ENCODE peak calls at places on chromosomes 6 and 20, in seven cellular contexts. G is cardiac muscle cell, S is right atrium auricular region, M is mesenchymal stem cell, K is hepatocyte, Z is heart right ventricle, N is heart left ventricle. O is an unnamed sample.

GRCh38 chr6:5126214-5126613 is 41.1 kb downstream of the PPP1R3G start:
- DNase-seq in S (no peak), K (no peak), N (no peak), G (peak; percentile 82), M (peak; percentile 47), Z (no peak), O (no peak)

GRCh38 chr6:47028835-47029360 is 13.2 kb downstream of the ADGRF1 start:
- DNase-seq in N (no peak), K (no peak), S (no peak), Z (no peak), G (no peak), M (no peak), O (no peak)

GRCh38 chr20:49157146-49157545 is 31.0 kb downstream of the STAU1 start:
- DNase-seq in N (no peak), Z (no peak), K (no peak), G (no peak), S (no peak), M (no peak), O (no peak)

GRCh38 chr6:46923476-46923875 is 1.7 kb upstream of the ADGRF5 start:
- DNase-seq in K (no peak), G (no peak), S (no peak), M (no peak), N (no peak), Z (no peak), O (no peak)

GRCh38 chr20:35312348-35312747 is 20.1 kb upstream of the FAM83C start:
- DNase-seq in K (no peak), Z (no peak), S (no peak), M (peak; percentile 87), G (peak; percentile 78), N (no peak), O (peak; percentile 70)

GRCh38 chr6:57257911-57258541 is 35.9 kb upstream of the RAB23 start:
- DNase-seq in Z (no peak), M (peak; percentile 69), K (no peak), S (no peak), N (no peak), G (peak; percentile 70), O (no peak)

GRCh38 chr6:88662163-88662580 is 301.2 kb downstream of the RNGTT start:
- DNase-seq in G (no peak), M (no peak), K (peak; percentile 36), N (no peak), S (no peak), Z (no peak), O (no peak)

GRCh38 chr20:51767018-51767866 is 948 bp downstream of the ATP9A start:
- DNase-seq in N (peak; percentile 53), K (peak; percentile 95), M (peak; percentile 74), G (peak; percentile 35), S (peak; percentile 61), Z (peak; percentile 70), O (no peak)

DNA sequence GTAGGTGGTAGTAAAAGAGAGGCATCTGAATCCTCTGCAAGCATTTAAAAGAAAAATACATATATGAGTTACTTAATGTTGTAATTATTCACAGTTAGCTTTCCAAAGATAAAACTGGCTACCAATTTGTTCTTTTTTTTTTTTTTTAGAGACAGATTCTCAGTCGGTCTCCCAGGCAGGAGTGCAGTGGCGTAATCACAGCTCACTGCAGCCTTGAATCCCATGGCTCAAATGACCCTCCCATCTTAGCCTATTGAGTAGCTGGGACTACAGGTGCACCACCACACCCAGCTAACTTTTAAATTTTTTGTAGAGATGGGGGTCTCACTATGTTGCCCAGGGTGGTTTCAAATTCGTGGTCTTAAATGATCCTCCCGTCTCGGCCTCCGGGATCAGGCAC is 36.5 kb downstream of the SGK1 start:
- DNase-seq in S (no peak), G (no peak), M (no peak), Z (no peak), N (no peak), K (no peak), O (no peak)
- H3K27ac ChIP-seq in S (no peak overlapping the region), G (no peak overlapping the region), M (no peak overlapping the region), Z (no peak overlapping the region), N (no peak overlapping the region), K (no peak overlapping the region), O (no peak overlapping the region)

GRCh38 chr20:53896647-53897046 is 173.7 kb downstream of the BCAS1 start:
- DNase-seq in N (no peak), M (no peak), Z (no peak), S (no peak), G (no peak), K (no peak), O (no peak)
- H3K4me1 ChIP-seq in N (peaks cover 30% of the 10 kb centered on the region), M (peaks cover 12% of the 10 kb centered on the region), Z (peaks cover 43% of the 10 kb centered on the region), S (no peaks in the 10 kb centered on the region), G (peaks cover 18% of the 10 kb centered on the region), K (peaks cover 6% of the 10 kb centered on the region), O (peaks cover 47% of the 10 kb centered on the region)

GRCh38 chr6:41547799-41548097 is 1.6 kb downstream of the FOXP4 start:
- DNase-seq in M (no peak), G (no peak), Z (no peak), S (no peak), N (no peak), K (peak; percentile 31), O (no peak)
- H3K27ac ChIP-seq in M (no peak overlapping the region), G (no peak overlapping the region), Z (no peak overlapping the region), S (peak overlapping the region; percentile 89), N (peak overlapping the region; percentile 88), K (peak overlapping the region; percentile 87), O (no peak overlapping the region)

GRCh38 chr20:1891263-1892121 is 3.7 kb upstream of the SIRPA start:
- DNase-seq in N (no peak), M (no peak), G (no peak), S (no peak), Z (no peak), K (no peak), O (peak; percentile 10)
- H3K4me1 ChIP-seq in N (peaks cover 27% of the 10 kb centered on the region), M (peaks cover 24% of the 10 kb centered on the region), G (peaks cover 11% of the 10 kb centered on the region), S (no peaks in the 10 kb centered on the region), Z (peaks cover 32% of the 10 kb centered on the region), K (peaks cover 8% of the 10 kb centered on the region), O (no peaks in the 10 kb centered on the region)

DNA sequence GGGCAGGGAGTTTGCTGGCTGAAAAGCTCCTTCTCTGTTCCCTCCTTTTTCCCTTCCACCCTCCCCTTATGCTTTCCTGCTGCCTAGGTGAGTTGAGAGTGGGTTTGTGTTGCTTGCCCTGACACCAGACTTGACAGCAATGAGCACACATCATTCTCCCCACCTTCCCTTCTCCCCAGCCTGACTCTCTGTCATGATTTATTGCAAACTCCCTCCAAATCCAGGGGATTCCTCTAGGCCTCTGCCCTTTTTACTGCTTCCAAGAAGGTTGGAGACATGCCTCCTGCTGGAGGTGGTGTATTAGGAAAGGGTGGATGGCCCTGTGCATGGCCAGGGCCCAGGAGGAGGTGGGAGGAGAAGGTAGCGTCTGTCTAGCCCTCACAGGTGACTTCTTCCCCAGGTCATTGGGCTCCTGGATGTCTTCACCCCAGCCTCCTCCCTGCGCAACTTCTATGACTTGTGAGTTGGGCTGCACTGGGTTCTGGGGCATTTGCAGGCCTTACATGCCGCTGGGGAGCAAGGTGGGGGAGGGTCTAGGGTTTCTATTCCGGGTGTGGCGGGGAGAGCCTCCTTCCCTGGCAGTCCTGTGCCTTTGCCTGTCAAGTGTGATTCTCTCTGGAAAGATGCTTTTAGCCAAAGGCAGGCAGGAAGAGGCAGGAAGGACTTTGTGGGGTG is 2.0 kb downstream of the MAPK13 start:
- DNase-seq in N (no peak), G (no peak), Z (no peak), K (no peak), S (no peak), M (no peak), O (no peak)
- H3K27ac ChIP-seq in N (no peak overlapping the region), G (no peak overlapping the region), Z (no peak overlapping the region), K (peak overlapping the region; percentile 100), S (no peak overlapping the region), M (no peak overlapping the region), O (peak overlapping the region; percentile 46)

GRCh38 chr6:1068905-1069304 is 243.0 kb upstream of the FOXQ1 start:
- DNase-seq in M (no peak), K (no peak), N (no peak), S (no peak), Z (no peak), G (no peak), O (no peak)

GRCh38 chr6:1068068-1068467 is 243.8 kb upstream of the FOXQ1 start:
- DNase-seq in K (peak; percentile 36), S (no peak), G (no peak), N (no peak), Z (no peak), M (no peak), O (no peak)

GRCh38 chr6:1066449-1066848 is 245.4 kb upstream of the FOXQ1 start:
- DNase-seq in K (no peak), S (no peak), N (no peak), G (no peak), M (no peak), Z (no peak), O (no peak)

GRCh38 chr6:1065986-1066385 is 245.9 kb upstream of the FOXQ1 start:
- DNase-seq in G (no peak), K (no peak), S (no peak), M (no peak), Z (no peak), N (no peak), O (no peak)

DNA sequence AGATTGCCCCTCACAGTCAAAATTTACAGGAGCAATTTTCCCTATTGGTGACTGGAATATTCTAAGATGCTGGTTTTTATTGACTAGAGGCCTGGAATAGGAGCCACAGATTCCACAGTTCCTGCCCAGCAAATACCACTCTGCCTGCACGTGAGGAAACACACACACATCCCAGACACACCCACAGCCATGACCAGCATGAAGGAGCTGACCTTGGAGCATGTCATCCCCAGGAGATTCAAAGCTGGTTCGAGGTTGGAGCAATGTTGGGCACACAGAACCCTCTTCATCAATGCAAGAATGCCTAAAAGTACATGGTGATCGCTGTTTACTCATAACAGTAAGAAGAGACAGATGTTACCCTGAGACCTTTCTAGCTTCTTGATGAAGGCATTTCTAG is 244.6 kb upstream of the FOXQ1 start:
- DNase-seq in M (no peak), N (no peak), K (no peak), G (no peak), S (no peak), Z (no peak), O (no peak)
- H3K4me1 ChIP-seq in M (no peaks in the 10 kb centered on the region), N (peaks cover 10% of the 10 kb centered on the region), K (peaks cover 17% of the 10 kb centered on the region), G (peaks cover 21% of the 10 kb centered on the region), S (no peaks in the 10 kb centered on the region), Z (peaks cover 5% of the 10 kb centered on the region), O (no peaks in the 10 kb centered on the region)

GRCh38 chr20:19977373-19977770 is 39.8 kb upstream of the NAA20 start:
- DNase-seq in K (no peak), M (no peak), Z (no peak), G (no peak), N (no peak), S (no peak), O (peak; percentile 51)

GRCh38 chr20:19975901-19976300 is 41.3 kb upstream of the NAA20 start:
- DNase-seq in G (peak; percentile 30), M (no peak), K (no peak), Z (no peak), N (no peak), S (no peak), O (peak; percentile 55)

GRCh38 chr20:19978511-19979210 is 38.5 kb upstream of the NAA20 start:
- DNase-seq in M (no peak), Z (peak; percentile 32), S (no peak), K (no peak), G (no peak), N (peak; percentile 57), O (no peak)

GRCh38 chr20:19976595-19977372 is 40.4 kb upstream of the NAA20 start:
- DNase-seq in S (peak; percentile 77), N (peak; percentile 72), M (peak; percentile 80), Z (peak; percentile 57), K (peak; percentile 62), G (peak; percentile 79), O (peak; percentile 81)

GRCh38 chr20:19981091-19981490 is 36.1 kb upstream of the NAA20 start:
- DNase-seq in Z (no peak), M (peak; percentile 74), K (no peak), G (peak; percentile 27), S (no peak), N (no peak), O (peak; percentile 64)
- H3K27ac ChIP-seq in Z (peak overlapping the region; percentile 52), M (peak overlapping the region; percentile 23), K (peak overlapping the region; percentile 38), G (no peak overlapping the region), S (peak overlapping the region; percentile 95), N (peak overlapping the region; percentile 65), O (peak overlapping the region; percentile 37)